ENCODE peak calls at places on chromosomes 5 and 9, in six cellular contexts. P is HepG2, K is H1, X is SK-N-SH, B is K562, Q is GM12878. A is an unnamed sample.

GRCh38 chr9:88234114-88234513 is 95.8 kb upstream of the SPATA31C2 start:
- DNase-seq in P (no peak), K (no peak), X (no peak), B (no peak), Q (no peak), A (no peak)

GRCh38 chr9:93071464-93071863 is 13.0 kb downstream of the SUSD3 start:
- DNase-seq in P (peak; percentile 31), K (no peak), X (peak; percentile 69), B (peak; percentile 95), Q (no peak), A (no peak)

GRCh38 chr9:114681594-114682332 is at the start of gene TEX48:
- DNase-seq in P (peak; percentile 80), K (peak; percentile 43), X (peak; percentile 64), B (peak; percentile 76), Q (peak; percentile 19), A (peak; percentile 47)

GRCh38 chr9:111298831-111299603 is 31.0 kb downstream of the OR2K2 start:
- DNase-seq in P (peak; percentile 22), K (no peak), X (peak; percentile 42), B (peak; percentile 38), Q (peak; percentile 37), A (peak; percentile 27)

GRCh38 chr9:35923927-35924763 is 14.9 kb downstream of the SPAAR start:
- DNase-seq in P (no peak), K (no peak), X (no peak), B (peak; percentile 61), Q (no peak), A (no peak)

GRCh38 chr9:124017064-124017928 is 5.7 kb downstream of the LHX2 start:
- DNase-seq in P (no peak), K (no peak), X (peak; percentile 51), B (no peak), Q (no peak), A (no peak)

GRCh38 chr9:115924669-115924987 is 229.0 kb upstream of the PAPPA start:
- DNase-seq in P (no peak), K (no peak), X (no peak), B (no peak), Q (no peak), A (no peak)

GRCh38 chr5:133337795-133338445 is 274.4 kb downstream of the FSTL4 start:
- DNase-seq in P (no peak), K (no peak), X (no peak), B (no peak), Q (no peak), A (no peak)

GRCh38 chr9:36293171-36293570 is 34.9 kb upstream of the GNE start:
- DNase-seq in P (no peak), K (no peak), X (no peak), B (no peak), Q (no peak), A (no peak)

GRCh38 chr9:88355166-88355565 is 33.1 kb upstream of the SPIN1 start:
- DNase-seq in P (no peak), K (no peak), X (no peak), B (no peak), Q (no peak), A (no peak)

GRCh38 chr5:26553079-26553478 is 485.3 kb downstream of the CDH9 start:
- DNase-seq in P (no peak), K (no peak), X (no peak), B (no peak), Q (no peak), A (no peak)

GRCh38 chr9:2242778-2243395 is 227.7 kb downstream of the SMARCA2 start:
- DNase-seq in P (no peak), K (no peak), X (no peak), B (no peak), Q (no peak), A (no peak)

GRCh38 chr9:71916834-71917534 is 5.5 kb downstream of the C9orf85 start:
- DNase-seq in P (no peak), K (no peak), X (no peak), B (no peak), Q (no peak), A (no peak)

GRCh38 chr5:17808566-17808965 is 174.3 kb downstream of the TAF11L14 start:
- DNase-seq in P (no peak), K (no peak), X (no peak), B (no peak), Q (no peak), A (no peak)

GRCh38 chr5:179558912-179559279 is 8.5 kb downstream of the RUFY1 start:
- DNase-seq in P (peak; percentile 39), K (no peak), X (peak; percentile 64), B (no peak), Q (no peak), A (no peak)

GRCh38 chr5:109962882-109963603 is 273.3 kb downstream of the MAN2A1 start:
- DNase-seq in P (no peak), K (no peak), X (no peak), B (no peak), Q (no peak), A (no peak)

GRCh38 chr5:72612810-72613209 is 105.6 kb upstream of the ZNF366 start:
- DNase-seq in P (no peak), K (no peak), X (no peak), B (no peak), Q (no peak), A (no peak)

GRCh38 chr9:98627291-98627690 is 81.4 kb downstream of the GABBR2 start:
- DNase-seq in P (no peak), K (no peak), X (no peak), B (no peak), Q (no peak), A (no peak)

GRCh38 chr9:123684393-123685149 is 245.4 kb downstream of the DENND1A start:
- DNase-seq in P (no peak), K (no peak), X (no peak), B (no peak), Q (no peak), A (no peak)

GRCh38 chr5:139416651-139417050 is 12.8 kb upstream of the SPATA24 start:
- DNase-seq in P (no peak), K (no peak), X (no peak), B (no peak), Q (no peak), A (no peak)

GRCh38 chr5:77428033-77428432 is 64.1 kb downstream of the WDR41 start:
- DNase-seq in P (no peak), K (no peak), X (no peak), B (no peak), Q (no peak), A (no peak)

GRCh38 chr5:37478086-37478485 is 99.0 kb downstream of the WDR70 start:
- DNase-seq in P (no peak), K (no peak), X (no peak), B (no peak), Q (no peak), A (no peak)

GRCh38 chr5:64977779-64978178 is 209.0 kb downstream of the CWC27 start:
- DNase-seq in P (no peak), K (no peak), X (no peak), B (no peak), Q (no peak), A (peak; percentile 0)

GRCh38 chr9:125540497-125540896 is 166.5 kb downstream of the MAPKAP1 start:
- DNase-seq in P (no peak), K (no peak), X (no peak), B (no peak), Q (no peak), A (no peak)

GRCh38 chr5:38467353-38468040 is 88.9 kb downstream of the LIFR start:
- DNase-seq in P (no peak), K (no peak), X (no peak), B (no peak), Q (no peak), A (no peak)

GRCh38 chr9:92964981-92965758 is 17.8 kb downstream of the FGD3 start:
- DNase-seq in P (no peak), K (no peak), X (no peak), B (no peak), Q (no peak), A (peak; percentile 76)

GRCh38 chr9:90860826-90861225 is 59.2 kb downstream of the SYK start:
- DNase-seq in P (no peak), K (no peak), X (no peak), B (no peak), Q (no peak), A (peak; percentile 47)

GRCh38 chr9:130342714-130343085 is 77.1 kb downstream of the HMCN2 start:
- DNase-seq in P (no peak), K (no peak), X (no peak), B (no peak), Q (no peak), A (no peak)
- TF ChIP-seq GABPA in P (no peak), K (no peak), X (no peak), B (no peak), Q (no peak), A (no peak)

DNA sequence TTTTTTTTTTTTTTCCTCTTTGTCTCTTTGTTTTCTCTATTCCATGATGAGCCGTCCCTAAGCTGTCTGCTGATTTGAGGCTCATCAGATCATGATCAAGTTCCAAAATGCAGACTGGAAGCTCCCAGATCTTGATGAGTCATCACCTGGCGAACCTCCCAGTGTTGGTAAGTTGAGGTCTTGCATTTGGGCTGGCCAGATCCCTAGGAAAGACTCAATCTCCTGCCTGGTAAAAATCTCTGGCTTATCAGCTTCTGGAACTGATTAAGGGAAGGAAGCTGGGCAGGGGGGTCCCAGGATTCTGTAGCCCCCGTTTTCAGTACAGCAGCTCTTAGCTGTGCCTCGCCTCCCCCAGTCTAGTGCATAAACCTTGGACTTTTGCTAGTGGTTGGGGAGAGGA is 69.0 kb downstream of the TSPAN17 start:
- DNase-seq in P (no peak), K (no peak), X (peak; percentile 66), B (no peak), Q (no peak), A (no peak)
- TF ChIP-seq GABPA in P (no peak), K (no peak), X (no peak), B (no peak), Q (no peak), A (no peak)

DNA sequence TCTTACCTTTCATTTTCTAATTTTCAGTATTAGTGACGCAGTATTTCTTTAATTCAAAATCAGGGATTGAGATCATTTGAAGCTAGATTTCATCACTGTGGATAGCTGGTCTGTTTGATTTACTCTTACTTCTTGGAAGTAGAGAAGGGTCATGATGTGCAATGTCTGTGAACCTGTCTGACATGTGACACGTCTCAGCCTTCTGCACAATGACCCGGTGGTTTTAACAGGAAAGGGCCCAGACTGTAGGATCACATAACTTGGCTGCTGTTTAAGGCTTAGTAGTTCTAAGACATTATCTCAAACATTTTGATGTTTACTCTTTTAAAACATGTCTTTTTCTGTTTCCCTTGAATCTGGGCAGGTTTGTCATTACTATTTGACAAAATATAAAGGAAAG is 823.3 kb upstream of the NUDT12 start:
- DNase-seq in P (no peak), K (no peak), X (no peak), B (no peak), Q (no peak), A (no peak)
- TF ChIP-seq GABPA in P (no peak), K (no peak), X (no peak), B (no peak), Q (no peak), A (no peak)

GRCh38 chr9:27247756-27248155 is 49.2 kb downstream of the EQTN start:
- DNase-seq in P (peak; percentile 28), K (peak; percentile 25), X (peak; percentile 44), B (peak; percentile 5), Q (no peak), A (no peak)

GRCh38 chr9:27248702-27249101 is 48.2 kb downstream of the EQTN start:
- DNase-seq in P (no peak), K (no peak), X (no peak), B (no peak), Q (no peak), A (no peak)
- TF ChIP-seq GABPA in P (no peak), K (no peak), X (no peak), B (no peak), Q (no peak), A (no peak)